ENCODE peak calls at places on chromosomes 6 and 20, in ten cellular contexts. M, O, G, C, D, R, K, U, T and Y are unnamed samples.
A peak's percentile ranks its signal among the peaks of the same experiment; 100 is the strongest.

GRCh38 chr20:25549172-25549865 is 36.0 kb downstream of the NINL start:
- DNase-seq in K (no peak), T (no peak), G (no peak), C (no peak), R (no peak), U (no peak), M (no peak), O (no peak), D (no peak), Y (no peak)

GRCh38 chr20:58938541-58938940 is 42.5 kb upstream of the NELFCD start:
- DNase-seq in G (no peak), K (no peak), T (no peak), U (no peak), D (no peak), R (no peak), M (no peak), O (no peak), C (no peak), Y (no peak)

GRCh38 chr20:36818831-36819230 is 45.3 kb upstream of the DSN1 start:
- DNase-seq in O (no peak), K (no peak), M (no peak), G (no peak), U (no peak), C (no peak), R (no peak), D (no peak), T (no peak), Y (no peak)

GRCh38 chr6:1348675-1349074 is 36.8 kb downstream of the FOXQ1 start:
- DNase-seq in R (no peak), D (no peak), U (peak; percentile 67), M (no peak), T (peak; percentile 30), G (peak; percentile 15), C (no peak), K (peak; percentile 80), O (peak; percentile 42), Y (no peak)

GRCh38 chr6:113057567-113058053 is 710.5 kb downstream of the RFPL4B start:
- DNase-seq in R (no peak), T (no peak), U (no peak), O (no peak), G (no peak), K (peak; percentile 23), D (no peak), C (no peak), M (no peak), Y (no peak)

GRCh38 chr6:33957391-33958207 is 153.8 kb upstream of the MLN start:
- DNase-seq in D (no peak), K (no peak), G (no peak), T (no peak), C (no peak), M (no peak), U (no peak), O (no peak), R (no peak), Y (no peak)

GRCh38 chr6:139882234-139882633 is 507.8 kb upstream of the CITED2 start:
- DNase-seq in R (no peak), M (no peak), O (no peak), U (no peak), K (peak; percentile 69), D (no peak), T (no peak), C (no peak), G (peak; percentile 72), Y (no peak)

GRCh38 chr20:24465730-24466129 is 3.7 kb upstream of the SYNDIG1 start:
- DNase-seq in O (peak; percentile 30), M (no peak), C (no peak), K (peak; percentile 71), U (peak; percentile 84), R (no peak), D (no peak), G (peak; percentile 60), T (no peak), Y (no peak)

GRCh38 chr20:22499475-22500174 is 84.7 kb downstream of the FOXA2 start:
- DNase-seq in C (no peak), D (no peak), O (no peak), U (no peak), M (no peak), R (no peak), T (no peak), K (no peak), G (no peak), Y (no peak)

GRCh38 chr20:4876301-4876700 is 125.0 kb downstream of the SLC23A2 start:
- DNase-seq in C (no peak), K (no peak), R (no peak), U (no peak), O (no peak), G (no peak), T (no peak), D (no peak), M (no peak), Y (no peak)

GRCh38 chr6:38177885-38178583 is 358.5 kb downstream of the ZFAND3 start:
- DNase-seq in O (no peak), M (no peak), R (no peak), K (no peak), U (no peak), T (no peak), G (no peak), D (no peak), C (no peak), Y (no peak)

GRCh38 chr20:47493175-47493953 is 8.3 kb upstream of the NCOA3 start:
- DNase-seq in M (peak; percentile 89), G (peak; percentile 64), K (peak; percentile 70), U (peak; percentile 92), T (peak; percentile 90), D (peak; percentile 12), C (peak; percentile 82), O (peak; percentile 87), R (no peak), Y (no peak)

GRCh38 chr6:166206066-166206465 is 38.4 kb upstream of the TBXT start:
- DNase-seq in G (no peak), D (no peak), R (no peak), O (no peak), U (no peak), T (no peak), K (no peak), M (no peak), C (no peak), Y (no peak)
- TF ChIP-seq CTCF in G (no peak), D (no peak), R (no peak), O (no peak), U (no peak), T (no peak), K (no peak), M (no peak), C (no peak), Y (no peak)

GRCh38 chr6:8131265-8131897 is 29.0 kb upstream of the EEF1E1 start:
- DNase-seq in C (peak; percentile 78), D (peak; percentile 5), T (no peak), K (peak; percentile 42), R (no peak), G (peak; percentile 64), M (peak; percentile 63), O (no peak), U (no peak), Y (peak; percentile 51)
- TF ChIP-seq CTCF in C (peak; percentile 77), D (no peak), T (peak; percentile 50), K (peak; percentile 74), R (peak; percentile 41), G (peak; percentile 61), M (peak; percentile 34), O (peak; percentile 45), U (peak; percentile 53), Y (peak; percentile 78)

GRCh38 chr20:9506964-9507369 is 7.4 kb upstream of the LAMP5 start:
- DNase-seq in C (no peak), U (no peak), O (peak; percentile 22), K (no peak), D (no peak), G (no peak), M (no peak), R (no peak), T (no peak), Y (no peak)

GRCh38 chr20:9506337-9506821 is 8.0 kb upstream of the LAMP5 start:
- DNase-seq in U (no peak), R (no peak), K (no peak), G (no peak), D (no peak), M (no peak), C (no peak), T (no peak), O (peak; percentile 17), Y (no peak)

GRCh38 chr20:9500121-9500911 is 14.1 kb upstream of the LAMP5 start:
- DNase-seq in M (no peak), K (no peak), U (no peak), D (no peak), T (no peak), O (no peak), R (no peak), C (peak; percentile 49), G (no peak), Y (no peak)

GRCh38 chr20:9501473-9501872 is 12.9 kb upstream of the LAMP5 start:
- DNase-seq in R (no peak), D (no peak), C (no peak), K (no peak), T (no peak), O (no peak), U (no peak), G (no peak), M (no peak), Y (no peak)

DNA sequence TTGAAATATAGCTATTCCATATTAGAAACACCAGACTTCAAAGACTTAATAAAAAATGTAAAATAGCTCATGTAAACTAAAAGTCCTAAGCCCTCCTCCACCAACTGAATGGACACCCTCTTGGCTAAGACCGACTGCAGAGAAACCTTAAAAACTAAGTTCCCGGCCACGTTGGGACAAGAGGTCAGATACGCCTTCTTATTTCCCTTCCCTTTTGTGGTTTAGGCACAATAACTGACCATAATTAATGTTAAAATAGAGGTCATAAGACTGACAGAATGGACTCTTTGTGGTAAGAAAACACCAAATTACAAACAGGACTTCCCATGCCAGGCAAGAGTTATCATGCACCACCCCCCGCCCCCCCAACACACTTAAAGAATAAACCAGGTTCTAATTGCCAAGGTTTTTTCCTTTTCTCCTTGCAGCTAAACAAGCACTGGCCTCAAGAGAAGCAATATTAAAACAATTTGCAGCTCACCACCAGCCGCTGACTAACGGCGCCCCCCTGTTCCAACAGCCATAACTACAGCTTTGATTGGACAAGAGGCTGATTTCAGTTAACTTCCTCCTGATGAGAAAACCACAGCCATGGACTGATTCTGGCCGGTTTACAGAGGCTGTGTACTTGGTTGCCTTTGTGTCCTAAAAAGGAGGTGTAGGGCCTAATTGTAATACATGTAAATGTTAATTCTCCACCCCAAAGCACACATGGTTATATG is 10.7 kb upstream of the LAMP5 start:
- DNase-seq in T (no peak), O (no peak), R (no peak), M (no peak), D (no peak), G (peak; percentile 84), U (no peak), K (peak; percentile 69), C (no peak), Y (no peak)
- TF ChIP-seq CTCF in T (no peak), O (no peak), R (no peak), M (no peak), D (no peak), G (peak; percentile 23), U (no peak), K (no peak), C (no peak), Y (no peak)

GRCh38 chr6:115601064-115601463 is 459.6 kb downstream of the FRK start:
- DNase-seq in D (no peak), T (no peak), G (no peak), K (no peak), M (no peak), C (no peak), O (no peak), R (no peak), U (no peak), Y (no peak)

GRCh38 chr6:115601509-115601908 is 459.2 kb downstream of the FRK start:
- DNase-seq in G (no peak), K (no peak), O (no peak), R (no peak), T (no peak), U (no peak), C (no peak), M (no peak), D (no peak), Y (no peak)

GRCh38 chr6:115602471-115602870 is 458.2 kb downstream of the FRK start:
- DNase-seq in K (no peak), U (no peak), O (no peak), D (no peak), R (no peak), T (no peak), G (no peak), C (no peak), M (no peak), Y (no peak)
- TF ChIP-seq CTCF in K (no peak), U (no peak), O (no peak), D (no peak), R (no peak), T (no peak), G (no peak), C (no peak), M (no peak), Y (no peak)